ENCODE peak calls at places on chromosomes 2 and 18, in eight cellular contexts. E is GM12878; F is GM03348; U is CD4-positive, alpha-beta memory T cell; D is kidney epithelial cell; Y is tibial nerve; P is fibroblast of lung; B is GF-D8. A is an unnamed sample.

GRCh38 chr2:195937173-195937572 is 131.5 kb downstream of the DNAH7 start:
- DNase-seq in B (no peak), F (no peak), P (no peak), Y (no peak), E (no peak), D (no peak), U (no peak), A (no peak)

GRCh38 chr18:56326386-56327072 is 311.9 kb downstream of the TXNL1 start:
- DNase-seq in D (no peak), E (no peak), Y (no peak), F (no peak), B (no peak), P (no peak), U (no peak), A (no peak)

GRCh38 chr2:224163573-224164307 is 124.7 kb upstream of the SERPINE2 start:
- DNase-seq in B (no peak), F (no peak), D (no peak), U (no peak), P (no peak), Y (no peak), E (no peak), A (no peak)

GRCh38 chr2:64865073-64865830 is 123.9 kb upstream of the SLC1A4 start:
- DNase-seq in D (no peak), Y (peak), U (peak), P (peak), F (peak), B (peak), E (no peak), A (no peak)

GRCh38 chr2:25276569-25277465 is 64.9 kb downstream of the DNMT3A start:
- DNase-seq in B (no peak), U (peak), Y (no peak), P (no peak), D (no peak), F (peak), E (no peak), A (peak)

GRCh38 chr2:145927398-145927951 is 1407.6 kb upstream of the ZEB2 start:
- DNase-seq in F (no peak), D (no peak), P (peak), B (no peak), E (no peak), Y (no peak), U (no peak), A (no peak)

GRCh38 chr2:161982548-161982947 is 91.5 kb downstream of the DPP4 start:
- DNase-seq in P (no peak), U (no peak), D (no peak), Y (no peak), B (no peak), F (no peak), E (no peak), A (no peak)

GRCh38 chr2:105443610-105444598 is 45.1 kb upstream of the FHL2 start:
- DNase-seq in D (no peak), P (peak), E (no peak), U (no peak), Y (no peak), F (no peak), B (no peak), A (no peak)

GRCh38 chr2:63424329-63425078 is 163.8 kb downstream of the WDPCP start:
- DNase-seq in U (peak), Y (no peak), F (peak), B (peak), P (peak), D (peak), E (no peak), A (peak)

GRCh38 chr2:111139637-111140317 is 19.1 kb downstream of the BCL2L11 start:
- DNase-seq in E (no peak), Y (no peak), D (no peak), F (no peak), U (no peak), B (no peak), P (no peak), A (no peak)

GRCh38 chr2:224778474-224778877 is 62.3 kb upstream of the CCDC195 start:
- DNase-seq in D (peak), E (peak), U (peak), B (no peak), F (peak), P (peak), Y (peak), A (peak)

GRCh38 chr2:166593403-166593802 is 99.4 kb upstream of the SCN7A start:
- DNase-seq in D (no peak), F (peak), B (no peak), Y (no peak), U (no peak), P (peak), E (no peak), A (no peak)

GRCh38 chr2:29238497-29238896 is 123.3 kb downstream of the CLIP4 start:
- DNase-seq in B (no peak), U (no peak), Y (no peak), F (peak), D (no peak), E (no peak), P (no peak), A (no peak)

GRCh38 chr18:63208676-63209075 is 110.9 kb downstream of the BCL2 start:
- DNase-seq in D (no peak), P (no peak), U (no peak), Y (no peak), F (no peak), B (no peak), E (no peak), A (no peak)